ENCODE peak calls at places on chromosomes 6 and 20, in six cellular contexts. C is GM13976, G is hepatocyte, Z is neural progenitor cell, O is foreskin fibroblast, X is GM12891. D is an unnamed sample.

GRCh38 chr6:33589723-33590530 is 9.9 kb upstream of the BAK1 start:
- DNase-seq in C (peak), G (peak), Z (peak), O (peak), X (peak), D (peak)

GRCh38 chr20:53677447-53678314 is 84.0 kb upstream of the ZNF217 start:
- DNase-seq in C (no peak), G (peak), Z (peak), O (no peak), X (no peak), D (peak)

GRCh38 chr20:33825340-33826269 is 14.5 kb downstream of the CHMP4B start:
- DNase-seq in C (no peak), G (peak), Z (no peak), O (no peak), X (no peak), D (no peak)

GRCh38 chr20:37518606-37519507 is 2.2 kb upstream of the NNAT start:
- DNase-seq in C (no peak), G (no peak), Z (peak), O (no peak), X (no peak), D (peak)

GRCh38 chr6:87100216-87100615 is 5.3 kb upstream of the CGA start:
- DNase-seq in C (no peak), G (no peak), Z (no peak), O (no peak), X (no peak), D (no peak)

GRCh38 chr6:158703840-158704822 is 54.3 kb downstream of the SYTL3 start:
- DNase-seq in C (peak), G (peak), Z (peak), O (peak), X (peak), D (peak)

GRCh38 chr6:15429146-15430110 is 183.6 kb downstream of the JARID2 start:
- DNase-seq in C (no peak), G (no peak), Z (no peak), O (peak), X (no peak), D (no peak)

GRCh38 chr6:33118525-33119123 is 42.8 kb downstream of the HLA-DPB1 start:
- DNase-seq in C (peak), G (peak), Z (peak), O (peak), X (no peak), D (no peak)

GRCh38 chr20:2446845-2447244 is 23.7 kb downstream of the SNRPB start:
- DNase-seq in C (no peak), G (no peak), Z (peak), O (no peak), X (no peak), D (no peak)

GRCh38 chr20:57695940-57696339 is 13.9 kb downstream of the PMEPA1 start:
- DNase-seq in C (no peak), G (no peak), Z (no peak), O (no peak), X (no peak), D (no peak)

GRCh38 chr20:34491226-34491931 is 24.8 kb upstream of the DYNLRB1 start:
- DNase-seq in C (no peak), G (no peak), Z (no peak), O (no peak), X (no peak), D (no peak)

GRCh38 chr6:3698021-3698420 is 53.5 kb downstream of the PXDC1 start:
- DNase-seq in C (no peak), G (no peak), Z (no peak), O (no peak), X (no peak), D (no peak)

GRCh38 chr6:47301441-47301840 is 8.3 kb downstream of the TNFRSF21 start:
- DNase-seq in C (no peak), G (no peak), Z (no peak), O (no peak), X (no peak), D (no peak)

GRCh38 chr20:2837561-2837960 is 2.9 kb downstream of the PCED1A start:
- DNase-seq in C (peak), G (no peak), Z (no peak), O (no peak), X (no peak), D (no peak)

GRCh38 chr6:33628401-33628964 is 7.4 kb downstream of the ITPR3 start:
- DNase-seq in C (no peak), G (no peak), Z (no peak), O (no peak), X (no peak), D (no peak)

GRCh38 chr20:50710492-50711063 is 19.2 kb upstream of the RIPOR3 start:
- DNase-seq in C (no peak), G (no peak), Z (no peak), O (peak), X (no peak), D (peak)

GRCh38 chr6:140987364-140988135 is 1145.2 kb upstream of the GJE1 start:
- DNase-seq in C (no peak), G (no peak), Z (no peak), O (no peak), X (no peak), D (no peak)

GRCh38 chr6:107488875-107489635 is 862 bp upstream of the SOBP start:
- DNase-seq in C (peak), G (peak), Z (peak), O (peak), X (peak), D (peak)

GRCh38 chr6:138297761-138298298 is 79.5 kb upstream of the PBOV1 start:
- DNase-seq in C (no peak), G (no peak), Z (no peak), O (peak), X (no peak), D (no peak)

GRCh38 chr6:46715106-46715505 is 20.1 kb downstream of the PLA2G7 start:
- DNase-seq in C (no peak), G (no peak), Z (no peak), O (no peak), X (no peak), D (no peak)

GRCh38 chr6:47292944-47293343 is 16.8 kb downstream of the TNFRSF21 start:
- DNase-seq in C (no peak), G (no peak), Z (no peak), O (no peak), X (no peak), D (no peak)

GRCh38 chr6:27254566-27254965 is 7.1 kb downstream of the PRSS16 start:
- DNase-seq in C (no peak), G (no peak), Z (no peak), O (no peak), X (no peak), D (no peak)

GRCh38 chr6:71419217-71419953 is 130.8 kb downstream of the OGFRL1 start:
- DNase-seq in C (no peak), G (peak), Z (no peak), O (no peak), X (no peak), D (no peak)

GRCh38 chr6:136792945-136793289 is 640 bp upstream of the MAP3K5 start:
- DNase-seq in C (peak), G (peak), Z (peak), O (peak), X (no peak), D (peak)

GRCh38 chr6:3194535-3195376 is 32.7 kb downstream of the TUBB2B start:
- DNase-seq in C (peak), G (no peak), Z (peak), O (no peak), X (no peak), D (peak)

GRCh38 chr6:72643214-72643613 is 21.4 kb downstream of the KCNQ5 start:
- DNase-seq in C (no peak), G (no peak), Z (no peak), O (no peak), X (no peak), D (no peak)

GRCh38 chr20:22333885-22334545 is 250.4 kb downstream of the FOXA2 start:
- DNase-seq in C (peak), G (peak), Z (peak), O (peak), X (peak), D (peak)

GRCh38 chr6:3320238-3320637 is 61.5 kb downstream of the PSMG4 start:
- DNase-seq in C (no peak), G (no peak), Z (no peak), O (no peak), X (no peak), D (no peak)

GRCh38 chr6:144898052-144898689 is 613.0 kb downstream of the UTRN start:
- DNase-seq in C (no peak), G (no peak), Z (no peak), O (peak), X (no peak), D (no peak)

GRCh38 chr6:16249971-16250370 is 11.6 kb downstream of the GMPR start:
- DNase-seq in C (no peak), G (no peak), Z (peak), O (no peak), X (no peak), D (no peak)

GRCh38 chr6:127342946-127343752 is at the start of gene ECHDC1:
- DNase-seq in C (peak), G (peak), Z (peak), O (peak), X (peak), D (peak)

GRCh38 chr6:147567141-147567805 is 58.8 kb downstream of the SAMD5 start:
- DNase-seq in C (no peak), G (no peak), Z (no peak), O (no peak), X (no peak), D (no peak)

GRCh38 chr6:1657116-1657776 is 47.5 kb downstream of the FOXC1 start:
- DNase-seq in C (no peak), G (no peak), Z (no peak), O (no peak), X (no peak), D (no peak)

GRCh38 chr20:19497064-19497463 is 261.0 kb upstream of the RIN2 start:
- DNase-seq in C (no peak), G (no peak), Z (no peak), O (peak), X (no peak), D (no peak)

GRCh38 chr6:35139924-35140524 is 1.1 kb downstream of the TCP11 start:
- DNase-seq in C (peak), G (peak), Z (peak), O (peak), X (no peak), D (peak)

GRCh38 chr6:122471107-122472021 is at the start of gene SERINC1:
- DNase-seq in C (peak), G (peak), Z (peak), O (peak), X (peak), D (peak)

GRCh38 chr6:21188505-21189223 is 404.9 kb upstream of the SOX4 start:
- DNase-seq in C (no peak), G (no peak), Z (no peak), O (no peak), X (no peak), D (no peak)

GRCh38 chr20:25220021-25220730 is 24.7 kb downstream of the ENTPD6 start:
- DNase-seq in C (no peak), G (no peak), Z (peak), O (no peak), X (no peak), D (no peak)

D was measured in adrenal gland.